ENCODE peak calls at places on chromosomes 3 and 15, in four cellular contexts. O is GM04504, U is PC-9, F is heart right ventricle. W is an unnamed sample.

GRCh38 chr3:152377184-152377570 is 108.4 kb downstream of the MBNL1 start:
- DNase-seq in F (no peak), O (no peak), U (no peak), W (no peak)

GRCh38 chr3:13012228-13012691 is 61.0 kb downstream of the IQSEC1 start:
- DNase-seq in U (no peak), F (peak), O (no peak), W (peak)

GRCh38 chr3:189238071-189238470 is 66.3 kb downstream of the TPRG1 start:
- DNase-seq in U (no peak), F (no peak), O (no peak), W (no peak)

GRCh38 chr15:78051622-78052405 is 25.7 kb downstream of the TBC1D2B start:
- DNase-seq in F (peak), O (no peak), U (no peak), W (peak)

GRCh38 chr15:90596943-90597342 is 67.2 kb downstream of the CRTC3 start:
- DNase-seq in U (no peak), O (no peak), F (no peak), W (no peak)

GRCh38 chr3:16868513-16868912 is 16.2 kb upstream of the PLCL2 start:
- DNase-seq in U (no peak), F (no peak), O (no peak), W (no peak)

GRCh38 chr3:171810278-171811058 is at the start of gene PLD1:
- DNase-seq in F (peak), O (peak), U (no peak), W (peak)

GRCh38 chr3:184325715-184326114 is 11.3 kb downstream of the EIF4G1 start:
- DNase-seq in U (no peak), F (no peak), O (no peak), W (no peak)

GRCh38 chr3:115713247-115713646 is 89.9 kb downstream of the GAP43 start:
- DNase-seq in F (peak), O (no peak), U (no peak), W (peak)

GRCh38 chr15:32853667-32854066 is 135.9 kb downstream of the GREM1 start:
- DNase-seq in F (no peak), U (no peak), O (no peak), W (no peak)

GRCh38 chr15:67148196-67148701 is 82.8 kb downstream of the SMAD3 start:
- DNase-seq in F (no peak), U (peak), O (peak), W (peak)

GRCh38 chr3:150177673-150178378 is 207.1 kb upstream of the PFN2 start:
- DNase-seq in F (no peak), U (no peak), O (peak), W (peak)

GRCh38 chr3:86794336-86795065 is 196.4 kb downstream of the VGLL3 start:
- DNase-seq in O (no peak), U (no peak), F (no peak), W (peak)

GRCh38 chr3:48352546-48352945 is 19.1 kb upstream of the SPINK8 start:
- DNase-seq in O (no peak), F (no peak), U (no peak), W (no peak)

GRCh38 chr15:63019539-63020109 is 22.9 kb upstream of the TPM1 start:
- DNase-seq in U (peak), F (no peak), O (peak), W (peak)

GRCh38 chr3:52397676-52398399 is 47.1 kb downstream of the SEMA3G start:
- DNase-seq in U (no peak), F (no peak), O (no peak), W (no peak)

GRCh38 chr3:168095611-168096209 is at the start of gene GOLIM4:
- DNase-seq in O (peak), U (peak), F (peak), W (peak)

GRCh38 chr15:100016632-100017031 is 283.4 kb upstream of the LYSMD4 start:
- DNase-seq in U (no peak), F (no peak), O (no peak), W (no peak)

GRCh38 chr3:182420741-182421140 is 372.6 kb upstream of the ATP11B start:
- DNase-seq in U (no peak), O (no peak), F (no peak), W (no peak)

GRCh38 chr15:101051291-101052030 is 132.3 kb downstream of the LRRK1 start:
- DNase-seq in F (peak), O (no peak), U (no peak), W (no peak)

GRCh38 chr3:138768126-138768525 is 66.6 kb downstream of the PIK3CB start:
- DNase-seq in O (no peak), U (no peak), F (no peak), W (no peak)

GRCh38 chr3:42035816-42036482 is 55.2 kb upstream of the TRAK1 start:
- DNase-seq in F (peak), O (no peak), U (no peak), W (no peak)

GRCh38 chr15:79675982-79676381 is 220.8 kb downstream of the MTHFS start:
- DNase-seq in U (no peak), F (no peak), O (no peak), W (no peak)

GRCh38 chr3:197554196-197554561 is 1.6 kb downstream of the BDH1 start:
- DNase-seq in F (no peak), O (no peak), U (no peak), W (no peak)

GRCh38 chr3:132870596-132870995 is 148.4 kb upstream of the NPHP3 start:
- DNase-seq in F (no peak), U (no peak), O (no peak), W (no peak)

GRCh38 chr15:69898243-69898642 is 199.5 kb downstream of the TLE3 start:
- DNase-seq in U (no peak), F (no peak), O (no peak), W (no peak)

GRCh38 chr15:45802140-45802539 is 167.3 kb downstream of the SQOR start:
- DNase-seq in O (no peak), U (no peak), F (no peak), W (no peak)

GRCh38 chr3:72549819-72550581 is 298.2 kb downstream of the SHQ1 start:
- DNase-seq in U (no peak), O (no peak), F (no peak), W (no peak)

GRCh38 chr3:177561365-177561764 is 364.1 kb upstream of the TBL1XR1 start:
- DNase-seq in O (no peak), F (no peak), U (no peak), W (no peak)

GRCh38 chr15:51132384-51133139 is 37.9 kb upstream of the TNFAIP8L3 start:
- DNase-seq in O (peak), F (peak), U (no peak), W (peak)

GRCh38 chr15:25792128-25792527 is 71.0 kb downstream of the ATP10A start:
- DNase-seq in F (no peak), O (no peak), U (no peak), W (no peak)

GRCh38 chr3:160676547-160677303 is at the start of gene ARL14:
- DNase-seq in U (peak), F (no peak), O (no peak), W (peak)

GRCh38 chr15:92662797-92663196 is 7.2 kb upstream of the FAM174B start:
- DNase-seq in F (no peak), U (peak), O (no peak), W (no peak)